ENCODE peak calls at places on chromosomes 16 and 17, in four cellular contexts. E is endothelial cell of umbilical vein, G is B cell, L is lower leg skin. O is an unnamed sample.

GRCh38 chr17:1493291-1493980 is 950 bp upstream of the MYO1C start:
- DNase-seq in L (peak; percentile 92), E (peak; percentile 43), G (no peak), O (no peak)

GRCh38 chr17:39755550-39756375 is 18.0 kb downstream of the GRB7 start:
- DNase-seq in G (peak; percentile 83), E (no peak), L (peak; percentile 85), O (no peak)

GRCh38 chr16:16092925-16093624 is 130.2 kb downstream of the ABCC6 start:
- DNase-seq in E (no peak), L (no peak), G (no peak), O (no peak)

GRCh38 chr16:71894229-71894920 is 956 bp upstream of the IST1 start:
- DNase-seq in G (peak; percentile 32), L (peak; percentile 88), E (peak; percentile 77), O (no peak)

GRCh38 chr16:49537924-49538455 is 164.4 kb downstream of the C16orf78 start:
- DNase-seq in L (no peak), G (no peak), E (no peak), O (no peak)

GRCh38 chr17:29796652-29797051 is 133.4 kb downstream of the SSH2 start:
- DNase-seq in G (no peak), L (no peak), E (no peak), O (no peak)

GRCh38 chr16:56203052-56203451 is 11.8 kb downstream of the GNAO1 start:
- DNase-seq in E (no peak), G (peak; percentile 63), L (no peak), O (no peak)

GRCh38 chr17:74770498-74771318 is 5.4 kb downstream of the NAT9 start:
- DNase-seq in L (no peak), E (peak; percentile 43), G (peak; percentile 83), O (no peak)

GRCh38 chr17:73278465-73279453 is 17.1 kb upstream of the CPSF4L start:
- DNase-seq in G (no peak), E (peak; percentile 60), L (no peak), O (no peak)

GRCh38 chr16:9438991-9439390 is 347.5 kb downstream of the HAPSTR1 start:
- DNase-seq in G (no peak), L (no peak), E (no peak), O (no peak)

GRCh38 chr17:42980274-42980765 is at the start of gene RUNDC1:
- DNase-seq in E (peak; percentile 85), L (peak; percentile 98), G (peak; percentile 96), O (no peak)

GRCh38 chr17:40463122-40463550 is 19.9 kb downstream of the IGFBP4 start:
- DNase-seq in G (no peak), L (no peak), E (no peak), O (no peak)

GRCh38 chr16:70679653-70680494 is 6.0 kb downstream of the MTSS2 start:
- DNase-seq in L (no peak), E (no peak), G (no peak), O (no peak)

DNA sequence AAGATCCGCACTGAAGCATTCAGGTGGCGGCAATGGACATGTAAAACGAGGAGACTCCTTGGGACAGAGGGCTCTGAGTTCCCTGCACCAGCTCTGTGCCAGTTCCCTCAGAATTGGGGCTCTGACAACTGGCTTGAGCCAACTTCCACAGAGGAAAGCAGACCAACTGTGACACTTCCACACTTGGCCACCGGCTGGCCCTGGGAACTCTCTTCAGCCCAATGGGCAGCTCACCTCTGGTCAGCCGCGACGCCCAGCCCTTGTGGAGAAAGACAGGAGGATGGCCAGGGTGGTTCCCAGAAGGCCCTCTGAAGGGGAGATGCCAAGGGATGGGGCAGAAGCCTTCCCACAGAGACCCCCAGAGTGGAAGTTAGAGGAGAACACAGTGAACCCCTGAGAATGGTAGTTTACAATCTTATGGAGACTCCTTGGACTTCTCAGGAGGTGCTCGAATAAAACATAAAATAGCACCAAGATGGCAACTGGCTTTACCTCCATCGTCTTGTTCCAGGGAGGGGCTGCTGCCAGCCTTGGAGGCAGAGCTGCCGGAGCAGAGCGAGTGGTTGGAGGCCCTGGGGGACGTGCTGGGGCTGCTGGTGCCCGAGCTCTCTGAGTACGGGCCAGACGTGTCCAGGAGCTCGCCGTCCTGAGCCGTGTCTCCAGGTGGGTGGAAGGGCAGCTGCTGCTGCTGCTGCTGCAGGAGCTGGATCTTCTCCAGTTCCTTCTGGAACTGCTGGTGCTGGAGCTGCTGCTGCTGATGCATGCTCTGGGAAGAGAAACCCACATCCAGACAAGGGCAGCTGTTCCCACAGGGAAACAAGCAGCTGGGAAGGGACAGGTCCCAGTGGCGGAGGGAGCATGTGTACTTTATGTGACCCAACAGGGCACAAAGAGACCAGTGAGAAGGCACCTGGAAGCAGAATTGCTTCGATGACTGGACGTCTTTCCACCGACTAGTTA is 35.0 kb upstream of the ICAM2 start:
- DNase-seq in L (no peak), G (no peak), E (no peak), O (no peak)
- TF ChIP-seq CTCF in L (no peak), G (no peak), E (no peak), O (no peak)

DNA sequence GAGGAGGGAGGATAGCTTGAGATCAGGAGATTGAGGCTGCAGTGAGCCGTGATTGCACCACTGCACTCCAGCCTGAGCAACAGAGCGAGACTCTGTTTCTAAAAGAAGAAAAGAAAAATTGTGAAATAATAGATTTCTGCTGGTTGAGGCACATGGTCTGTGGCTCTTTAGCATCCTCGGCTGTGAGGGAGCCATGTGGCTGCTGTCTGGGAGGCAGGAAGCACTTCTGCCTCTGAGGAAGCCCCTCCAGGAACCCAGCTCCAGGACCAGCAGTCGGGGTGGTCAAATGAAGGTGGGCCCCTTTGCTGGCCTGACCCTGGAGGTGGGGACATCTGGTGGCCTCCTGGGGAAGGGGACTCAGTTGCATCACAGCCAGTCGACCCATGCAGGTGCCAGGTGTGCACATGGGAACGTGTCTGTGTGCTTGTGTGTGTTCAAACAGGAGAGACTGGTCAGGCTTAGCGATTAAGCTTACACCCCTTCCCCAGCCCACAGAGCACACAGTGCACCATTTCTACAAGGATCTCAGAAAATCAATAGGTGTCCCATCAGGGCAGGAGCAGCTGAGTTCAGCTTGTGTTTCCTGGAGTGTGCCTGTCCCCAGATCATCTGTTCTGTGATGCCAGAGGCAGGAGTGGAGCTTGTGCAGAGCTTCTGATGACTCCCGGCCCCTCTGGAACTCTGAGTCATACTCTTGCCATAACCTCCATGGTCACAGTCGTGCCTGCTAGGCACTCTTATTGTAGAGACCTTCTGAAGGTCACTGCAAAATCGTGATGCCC is 24.3 kb upstream of the MGAT5B start:
- DNase-seq in L (no peak), E (no peak), G (no peak), O (no peak)
- TF ChIP-seq CTCF in L (no peak), E (no peak), G (no peak), O (no peak)

DNA sequence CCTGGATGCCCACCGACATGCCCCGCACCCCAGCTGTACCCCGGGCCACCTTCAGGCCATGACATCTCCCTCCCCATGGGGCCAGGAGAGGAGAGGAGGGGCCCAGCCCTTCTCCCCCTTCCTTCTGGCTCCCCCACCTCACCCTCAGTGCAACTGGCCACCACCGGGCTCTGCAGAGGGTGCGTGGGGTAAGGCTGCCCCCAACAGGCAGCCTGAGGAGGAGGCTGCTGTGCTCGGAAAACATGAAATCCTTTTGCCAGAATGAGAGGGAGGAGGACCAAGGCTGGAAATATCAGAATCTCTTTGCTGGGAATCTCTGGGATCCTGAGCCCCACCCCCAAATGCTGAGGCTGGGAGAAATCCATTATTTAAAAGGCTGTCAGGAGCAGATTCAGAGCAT is 68.4 kb downstream of the CCT6B start:
- DNase-seq in E (no peak), G (no peak), L (no peak), O (no peak)
- TF ChIP-seq CTCF in E (peak; percentile 22), G (no peak), L (no peak), O (peak; percentile 48)

DNA sequence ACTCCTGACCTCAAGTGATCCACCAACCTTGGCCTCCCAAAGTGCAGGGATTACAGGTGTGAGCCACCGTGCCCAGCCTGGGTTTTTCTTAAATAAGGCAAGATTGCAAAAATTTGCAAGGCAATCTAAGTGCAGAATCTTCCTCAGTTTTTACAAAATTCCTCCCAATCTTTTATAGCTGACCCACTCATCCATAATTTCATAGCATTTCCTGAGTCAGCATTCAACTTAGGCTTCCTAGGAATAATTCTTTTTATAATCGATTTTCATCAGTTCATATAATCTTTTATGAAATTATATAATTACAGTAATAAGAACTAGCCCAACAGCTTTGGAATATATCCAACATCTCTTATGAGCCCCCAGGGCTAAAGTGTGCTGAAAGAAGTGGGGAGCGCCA is 14.9 kb downstream of the COIL start:
- DNase-seq in E (no peak), G (no peak), L (no peak), O (no peak)
- TF ChIP-seq CTCF in E (no peak), G (no peak), L (no peak), O (no peak)

DNA sequence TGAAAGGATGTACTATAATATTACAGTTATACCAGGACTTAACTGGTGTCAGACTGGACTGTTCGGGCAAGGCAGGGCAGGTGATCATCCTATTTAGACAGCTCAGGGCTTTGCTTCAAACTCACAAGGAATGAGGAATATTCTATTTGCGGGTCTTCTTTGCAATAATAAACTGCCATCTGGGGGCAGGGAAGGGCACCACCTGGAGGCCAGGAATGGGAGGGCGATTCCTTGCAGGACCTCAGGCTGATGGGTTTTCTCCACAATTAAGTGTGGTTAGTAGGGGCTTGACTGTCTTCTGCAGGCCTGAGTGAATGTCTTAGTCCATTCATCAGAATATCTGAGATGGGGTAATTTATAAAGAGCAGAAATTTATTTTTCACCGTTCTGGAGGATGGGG is 424.1 kb downstream of the CA10 start:
- DNase-seq in G (no peak), L (no peak), E (no peak), O (no peak)
- TF ChIP-seq CTCF in G (no peak), L (no peak), E (peak; percentile 12), O (no peak)

O was measured in AG09309.